ENCODE peak calls at places on chromosomes 4 and X, in four cellular contexts. F is K562, H is endothelial cell of umbilical vein, S is GM12878. U is an unnamed sample.

GRCh38 chr4:39937683-39938268 is 39.9 kb downstream of the PDS5A start:
- DNase-seq in F (no peak), H (no peak), S (peak), U (peak)

GRCh38 chr4:1460967-1461868 is 55.0 kb upstream of the NKX1-1 start:
- DNase-seq in F (no peak), H (no peak), S (no peak), U (no peak)

GRCh38 chr4:114108869-114109268 is 129.4 kb upstream of the ARSJ start:
- DNase-seq in F (no peak), H (peak), S (peak), U (peak)

GRCh38 chr4:125168531-125168930 is 146.2 kb upstream of the FAT4 start:
- DNase-seq in F (no peak), H (no peak), S (no peak), U (peak)

GRCh38 chrX:107715331-107716044 is 60.1 kb downstream of the TSC22D3 start:
- DNase-seq in F (no peak), H (no peak), S (no peak), U (peak)

GRCh38 chr4:2417765-2418651 is at the start of gene ZFYVE28:
- DNase-seq in F (peak), H (peak), S (no peak), U (no peak)

GRCh38 chr4:8854866-8855265 is 16.8 kb downstream of the HMX1 start:
- DNase-seq in F (no peak), H (no peak), S (no peak), U (peak)

GRCh38 chr4:182204042-182204441 is 39.2 kb upstream of the TENM3 start:
- DNase-seq in F (no peak), H (no peak), S (no peak), U (no peak)

GRCh38 chr4:185221491-185221890 is 12.1 kb downstream of the SNX25 start:
- DNase-seq in F (no peak), H (no peak), S (no peak), U (peak)

GRCh38 chrX:24285082-24285481 is 28.8 kb downstream of the SUPT20HL2 start:
- DNase-seq in F (no peak), H (no peak), S (no peak), U (no peak)

GRCh38 chrX:140432328-140433025 is 72.4 kb downstream of the SOX3 start:
- DNase-seq in F (no peak), H (no peak), S (no peak), U (no peak)

GRCh38 chrX:136147320-136147901 is at the start of gene FHL1:
- DNase-seq in F (peak), H (peak), S (no peak), U (peak)

GRCh38 chr4:14667624-14668295 is 334.5 kb upstream of the CPEB2 start:
- DNase-seq in F (no peak), H (no peak), S (no peak), U (no peak)

GRCh38 chr4:78528327-78528726 is 23.2 kb upstream of the ANXA3 start:
- DNase-seq in F (no peak), H (no peak), S (no peak), U (peak)

GRCh38 chrX:118702741-118703140 is 24.7 kb upstream of the IL13RA1 start:
- DNase-seq in F (no peak), H (no peak), S (no peak), U (peak)

GRCh38 chrX:22135994-22136684 is 104.0 kb downstream of the PHEX start:
- DNase-seq in F (peak), H (peak), S (no peak), U (peak)

GRCh38 chr4:113469926-113470325 is 291.6 kb downstream of the CAMK2D start:
- DNase-seq in F (no peak), H (no peak), S (no peak), U (no peak)

GRCh38 chr4:110195561-110196205 is 2.7 kb downstream of the ELOVL6 start:
- DNase-seq in F (no peak), H (peak), S (no peak), U (peak)

GRCh38 chr4:84050014-84050413 is 449.1 kb downstream of the NKX6-1 start:
- DNase-seq in F (no peak), H (no peak), S (no peak), U (no peak)

DNA sequence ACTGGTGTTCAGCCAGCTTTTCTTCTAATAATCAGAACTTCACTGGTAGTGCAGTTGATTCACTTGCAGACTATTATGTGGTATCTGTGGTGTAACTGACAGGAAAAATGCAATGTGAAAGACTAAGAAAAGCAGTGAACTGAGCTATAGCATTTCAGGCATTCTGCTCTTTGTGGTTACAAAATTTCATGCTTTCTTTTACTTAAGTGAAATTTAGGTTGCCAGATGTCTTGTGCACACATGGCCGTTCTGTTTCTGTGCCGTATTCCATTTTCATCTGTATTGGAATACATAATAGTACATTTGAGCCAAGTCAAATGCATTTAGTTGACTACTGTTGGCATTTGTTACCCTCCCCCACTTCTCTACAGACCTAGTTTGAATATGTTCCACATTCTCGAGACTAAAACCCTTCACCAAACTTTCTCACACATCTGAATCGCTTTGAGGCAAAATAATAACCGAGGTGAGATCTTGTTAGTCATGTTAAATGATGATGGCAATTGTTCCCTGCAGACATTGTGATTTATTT is 8.2 kb downstream of the RTL3 start:
- DNase-seq in F (no peak), H (no peak), S (peak), U (peak)
- TF ChIP-seq FOS in F (no peak), H (no peak), S (no peak), U (no peak)

DNA sequence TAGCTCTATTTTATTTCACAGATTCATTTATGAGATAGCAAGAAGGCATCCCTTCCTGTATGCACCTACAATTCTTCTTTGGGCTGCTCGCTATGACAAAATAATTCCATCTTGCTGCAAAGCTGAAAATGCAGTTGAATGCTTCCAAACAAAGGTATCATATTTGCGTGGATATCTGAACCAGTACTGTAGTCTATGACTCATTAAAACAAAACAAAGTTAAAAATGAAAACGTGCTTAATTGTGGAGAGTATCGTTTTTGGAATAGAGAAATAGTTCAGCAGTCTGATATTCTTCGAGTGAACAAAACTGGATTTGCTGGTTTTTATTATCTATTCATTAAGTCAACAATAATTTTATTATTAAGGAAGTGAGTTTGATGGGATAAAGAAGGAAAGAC is 6.3 kb downstream of the AFP start:
- DNase-seq in F (no peak), H (no peak), S (no peak), U (no peak)
- H3K4me3 ChIP-seq in F (no peak), H (no peak), S (no peak), U (no peak)

DNA sequence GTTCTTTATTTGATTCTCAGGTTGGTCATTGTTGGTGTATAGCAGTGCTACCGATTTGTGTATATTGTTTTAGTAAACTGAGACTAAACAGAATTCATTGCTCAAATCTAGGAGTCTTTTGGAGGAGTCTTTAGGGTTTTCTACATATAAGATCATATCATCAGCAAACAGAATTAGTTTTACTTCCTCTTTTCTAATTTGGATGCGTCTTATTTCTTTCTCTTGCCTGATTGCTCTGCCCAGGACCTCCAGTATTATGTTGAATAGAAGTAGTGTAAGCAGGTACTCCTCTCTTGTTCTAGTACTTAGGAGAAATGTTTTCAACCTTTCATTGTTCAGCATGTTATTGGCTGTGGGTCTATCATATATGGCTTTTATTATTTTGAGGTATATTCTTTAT is 92.6 kb downstream of the IQCM start:
- DNase-seq in F (no peak), H (no peak), S (no peak), U (no peak)
- TF ChIP-seq FOS in F (no peak), H (no peak), S (no peak), U (no peak)

GRCh38 chrX:100635040-100635439 is 1.6 kb downstream of the TSPAN6 start:
- DNase-seq in F (no peak), H (peak), S (no peak), U (no peak)
- H3K4me3 ChIP-seq in F (no peak), H (no peak), S (no peak), U (no peak)

DNA sequence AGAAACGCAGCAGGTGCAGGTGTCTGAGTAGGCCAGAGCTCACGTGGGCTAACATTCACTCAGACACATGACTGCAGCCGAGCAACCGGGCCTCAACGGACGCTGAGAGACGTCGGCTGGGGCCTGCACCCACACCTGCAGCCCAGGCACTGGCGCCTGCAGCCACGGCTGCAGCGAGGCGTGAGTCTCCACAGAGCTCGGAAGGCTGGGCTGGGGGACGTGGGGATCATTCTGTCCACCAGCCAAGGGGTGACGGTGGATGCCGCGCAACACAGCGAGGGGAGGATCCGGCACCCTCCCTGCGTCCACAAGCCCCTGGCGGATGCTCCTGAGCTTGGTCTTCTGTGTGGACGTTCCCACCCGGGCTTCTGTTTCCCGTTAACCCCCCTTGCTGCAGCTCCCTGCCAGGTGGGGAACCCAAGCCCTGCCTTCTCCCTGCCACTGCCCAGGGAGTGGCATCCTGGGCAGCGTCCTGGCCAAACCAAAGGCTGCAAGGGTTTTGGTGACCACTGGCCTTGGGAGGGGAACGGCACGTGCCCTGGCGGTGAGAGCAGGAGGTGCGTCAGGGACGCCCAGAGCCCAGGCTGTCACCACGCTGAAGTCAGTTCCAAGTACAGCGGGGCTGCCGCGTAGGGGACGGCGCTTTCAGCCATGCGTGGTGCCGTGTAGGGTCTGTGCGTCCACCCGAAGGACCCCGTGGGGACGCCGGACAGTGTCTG is 16.3 kb downstream of the PPP2R3B start:
- DNase-seq in F (no peak), H (no peak), S (no peak), U (no peak)
- TF ChIP-seq FOS in F (no peak), H (no peak), S (no peak), U (no peak)

GRCh38 chr4:121697626-121698025 is 846 bp upstream of the ANXA5 start:
- DNase-seq in F (no peak), H (no peak), S (no peak), U (no peak)
- H3K4me3 ChIP-seq in F (peak), H (peak), S (peak), U (peak)

GRCh38 chr4:142351958-142352357 is 494.1 kb downstream of the INPP4B start:
- DNase-seq in F (no peak), H (peak), S (no peak), U (no peak)
- TF ChIP-seq FOS in F (no peak), H (peak), S (no peak), U (no peak)

DNA sequence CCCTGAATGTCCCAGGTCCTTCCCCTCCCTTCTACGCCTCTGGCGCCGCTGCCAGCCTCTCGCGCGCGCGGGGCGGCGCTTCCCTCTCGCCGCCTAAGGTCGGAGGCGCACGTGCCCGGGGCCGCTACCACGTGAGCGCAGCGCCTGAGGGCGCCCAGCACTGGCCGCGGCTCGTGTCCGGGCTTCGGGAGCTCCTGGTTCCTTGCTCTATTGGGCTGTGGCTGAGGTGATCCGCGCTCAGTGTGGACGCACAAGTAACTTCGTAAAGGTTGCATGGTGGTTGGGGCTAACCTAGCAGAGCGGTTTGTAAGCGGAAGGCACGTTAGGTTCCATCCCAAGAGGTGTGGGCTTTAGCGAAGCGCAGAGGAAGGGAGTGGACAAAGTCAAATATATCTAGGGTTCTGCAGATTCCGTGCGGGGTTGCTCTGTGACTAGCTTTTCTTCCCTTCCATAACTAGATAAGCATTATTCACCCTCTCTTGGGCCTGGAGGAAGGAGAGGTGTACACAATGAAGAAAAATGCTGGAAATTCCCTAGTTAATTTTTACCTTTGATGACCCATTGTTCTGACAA is 1.8 kb downstream of the TLL1 start:
- DNase-seq in F (no peak), H (no peak), S (no peak), U (no peak)
- H3K4me3 ChIP-seq in F (no peak), H (peak), S (no peak), U (no peak)

GRCh38 chrX:78753571-78753970 is 6.1 kb downstream of the LPAR4 start:
- DNase-seq in F (no peak), H (no peak), S (no peak), U (no peak)
- TF ChIP-seq FOS in F (no peak), H (no peak), S (no peak), U (no peak)